ENCODE peak calls at places on chromosomes 13 and 19, in seven cellular contexts. One of them, this sample, is unnamed.

GRCh38 chr13:114118763-114119123 is 13.7 kb downstream of the RASA3 start:
- DNase-seq in astrocyte of the spinal cord: peak; percentile 71
- DNase-seq in heart right ventricle: no peak
- DNase-seq in NCI-H1694: no peak
- DNase-seq in NCI-H2081: no peak
- DNase-seq in ascending aorta: no peak
- DNase-seq in stimulated activated CD4-positive, alpha-beta T cell treated with anti-CD3 and anti-CD28 coated beads, Interleukin-4, amount 100 ng/mL, for 48 hours: no peak
- DNase-seq in this sample: no peak

GRCh38 chr19:57559008-57559403 is 657 bp downstream of the ZNF550 start:
- DNase-seq in heart right ventricle: peak; percentile 18
- DNase-seq in NCI-H1694: no peak
- DNase-seq in stimulated activated CD4-positive, alpha-beta T cell treated with anti-CD3 and anti-CD28 coated beads, Interleukin-4, amount 100 ng/mL, for 48 hours: no peak
- DNase-seq in ascending aorta: no peak
- DNase-seq in NCI-H2081: no peak
- DNase-seq in astrocyte of the spinal cord: no peak
- DNase-seq in this sample: peak; percentile 24

GRCh38 chr13:33637978-33638743 is 179.8 kb upstream of the RFC3 start:
- DNase-seq in NCI-H1694: no peak
- DNase-seq in NCI-H2081: no peak
- DNase-seq in ascending aorta: no peak
- DNase-seq in stimulated activated CD4-positive, alpha-beta T cell treated with anti-CD3 and anti-CD28 coated beads, Interleukin-4, amount 100 ng/mL, for 48 hours: no peak
- DNase-seq in astrocyte of the spinal cord: no peak
- DNase-seq in heart right ventricle: no peak
- DNase-seq in this sample: no peak

GRCh38 chr19:57389730-57390598 is at the start of gene ZNF548:
- DNase-seq in astrocyte of the spinal cord: peak; percentile 99
- DNase-seq in ascending aorta: peak; percentile 99
- DNase-seq in NCI-H2081: peak; percentile 95
- DNase-seq in stimulated activated CD4-positive, alpha-beta T cell treated with anti-CD3 and anti-CD28 coated beads, Interleukin-4, amount 100 ng/mL, for 48 hours: peak; percentile 94
- DNase-seq in heart right ventricle: peak; percentile 95
- DNase-seq in NCI-H1694: peak; percentile 97
- DNase-seq in this sample: peak; percentile 96

GRCh38 chr13:33869005-33869404 is 51.1 kb downstream of the RFC3 start:
- DNase-seq in stimulated activated CD4-positive, alpha-beta T cell treated with anti-CD3 and anti-CD28 coated beads, Interleukin-4, amount 100 ng/mL, for 48 hours: no peak
- DNase-seq in heart right ventricle: no peak
- DNase-seq in NCI-H2081: no peak
- DNase-seq in ascending aorta: no peak
- DNase-seq in astrocyte of the spinal cord: no peak
- DNase-seq in NCI-H1694: no peak
- DNase-seq in this sample: no peak

GRCh38 chr19:48396010-48396870 is 2.8 kb downstream of the GRIN2D start:
- DNase-seq in ascending aorta: no peak
- DNase-seq in NCI-H1694: no peak
- DNase-seq in astrocyte of the spinal cord: no peak
- DNase-seq in heart right ventricle: no peak
- DNase-seq in stimulated activated CD4-positive, alpha-beta T cell treated with anti-CD3 and anti-CD28 coated beads, Interleukin-4, amount 100 ng/mL, for 48 hours: no peak
- DNase-seq in NCI-H2081: no peak
- DNase-seq in this sample: no peak

GRCh38 chr13:49540552-49540951 is 44.8 kb downstream of the PHF11 start:
- DNase-seq in NCI-H2081: no peak
- DNase-seq in stimulated activated CD4-positive, alpha-beta T cell treated with anti-CD3 and anti-CD28 coated beads, Interleukin-4, amount 100 ng/mL, for 48 hours: no peak
- DNase-seq in ascending aorta: no peak
- DNase-seq in heart right ventricle: no peak
- DNase-seq in astrocyte of the spinal cord: peak; percentile 44
- DNase-seq in NCI-H1694: no peak
- DNase-seq in this sample: no peak

GRCh38 chr19:9913237-9914000 is 22.9 kb downstream of the OLFM2 start:
- DNase-seq in NCI-H2081: no peak
- DNase-seq in NCI-H1694: no peak
- DNase-seq in stimulated activated CD4-positive, alpha-beta T cell treated with anti-CD3 and anti-CD28 coated beads, Interleukin-4, amount 100 ng/mL, for 48 hours: no peak
- DNase-seq in heart right ventricle: no peak
- DNase-seq in astrocyte of the spinal cord: no peak
- DNase-seq in ascending aorta: no peak
- DNase-seq in this sample: no peak

GRCh38 chr19:58181902-58182576 is 822 bp upstream of the ZNF274 start:
- DNase-seq in NCI-H1694: peak; percentile 31
- DNase-seq in astrocyte of the spinal cord: no peak
- DNase-seq in ascending aorta: no peak
- DNase-seq in NCI-H2081: peak; percentile 38
- DNase-seq in heart right ventricle: peak; percentile 30
- DNase-seq in stimulated activated CD4-positive, alpha-beta T cell treated with anti-CD3 and anti-CD28 coated beads, Interleukin-4, amount 100 ng/mL, for 48 hours: peak; percentile 56
- DNase-seq in this sample: no peak

GRCh38 chr13:40083841-40084240 is 428.4 kb downstream of the COG6 start:
- DNase-seq in heart right ventricle: no peak
- DNase-seq in ascending aorta: peak; percentile 3
- DNase-seq in stimulated activated CD4-positive, alpha-beta T cell treated with anti-CD3 and anti-CD28 coated beads, Interleukin-4, amount 100 ng/mL, for 48 hours: no peak
- DNase-seq in NCI-H1694: no peak
- DNase-seq in NCI-H2081: no peak
- DNase-seq in astrocyte of the spinal cord: no peak
- DNase-seq in this sample: no peak

GRCh38 chr19:27776020-27776419 is 1436.9 kb downstream of the UQCRFS1 start:
- DNase-seq in ascending aorta: no peak
- DNase-seq in heart right ventricle: no peak
- DNase-seq in astrocyte of the spinal cord: peak; percentile 15
- DNase-seq in NCI-H1694: peak; percentile 17
- DNase-seq in stimulated activated CD4-positive, alpha-beta T cell treated with anti-CD3 and anti-CD28 coated beads, Interleukin-4, amount 100 ng/mL, for 48 hours: no peak
- DNase-seq in NCI-H2081: no peak
- DNase-seq in this sample: no peak

GRCh38 chr19:54485846-54486245 is 12.8 kb upstream of the CDC42EP5 start:
- DNase-seq in heart right ventricle: no peak
- DNase-seq in astrocyte of the spinal cord: peak; percentile 10
- DNase-seq in ascending aorta: no peak
- DNase-seq in NCI-H2081: no peak
- DNase-seq in stimulated activated CD4-positive, alpha-beta T cell treated with anti-CD3 and anti-CD28 coated beads, Interleukin-4, amount 100 ng/mL, for 48 hours: no peak
- DNase-seq in NCI-H1694: no peak
- DNase-seq in this sample: no peak

GRCh38 chr19:18219911-18220631 is 6.2 kb downstream of the PDE4C start:
- DNase-seq in ascending aorta: no peak
- DNase-seq in heart right ventricle: no peak
- DNase-seq in NCI-H1694: no peak
- DNase-seq in astrocyte of the spinal cord: no peak
- DNase-seq in NCI-H2081: no peak
- DNase-seq in stimulated activated CD4-positive, alpha-beta T cell treated with anti-CD3 and anti-CD28 coated beads, Interleukin-4, amount 100 ng/mL, for 48 hours: no peak
- DNase-seq in this sample: no peak

GRCh38 chr13:29801737-29802305 is 48.6 kb downstream of the UBL3 start:
- DNase-seq in stimulated activated CD4-positive, alpha-beta T cell treated with anti-CD3 and anti-CD28 coated beads, Interleukin-4, amount 100 ng/mL, for 48 hours: no peak
- DNase-seq in NCI-H2081: no peak
- DNase-seq in ascending aorta: no peak
- DNase-seq in heart right ventricle: no peak
- DNase-seq in NCI-H1694: no peak
- DNase-seq in astrocyte of the spinal cord: no peak
- DNase-seq in this sample: no peak

GRCh38 chr13:68808456-68808855 is 1299.2 kb upstream of the ATXN8OS start:
- DNase-seq in NCI-H1694: no peak
- DNase-seq in NCI-H2081: no peak
- DNase-seq in ascending aorta: no peak
- DNase-seq in astrocyte of the spinal cord: peak; percentile 74
- DNase-seq in heart right ventricle: no peak
- DNase-seq in stimulated activated CD4-positive, alpha-beta T cell treated with anti-CD3 and anti-CD28 coated beads, Interleukin-4, amount 100 ng/mL, for 48 hours: no peak
- DNase-seq in this sample: no peak

GRCh38 chr13:63041640-63042414 is 1626.2 kb upstream of the PCDH20 start:
- DNase-seq in ascending aorta: no peak
- DNase-seq in astrocyte of the spinal cord: no peak
- DNase-seq in heart right ventricle: no peak
- DNase-seq in NCI-H1694: no peak
- DNase-seq in NCI-H2081: no peak
- DNase-seq in stimulated activated CD4-positive, alpha-beta T cell treated with anti-CD3 and anti-CD28 coated beads, Interleukin-4, amount 100 ng/mL, for 48 hours: no peak
- DNase-seq in this sample: no peak

GRCh38 chr13:110233181-110233641 is 73.7 kb downstream of the COL4A1 start:
- DNase-seq in NCI-H2081: no peak
- DNase-seq in heart right ventricle: peak; percentile 29
- DNase-seq in ascending aorta: peak; percentile 86
- DNase-seq in stimulated activated CD4-positive, alpha-beta T cell treated with anti-CD3 and anti-CD28 coated beads, Interleukin-4, amount 100 ng/mL, for 48 hours: no peak
- DNase-seq in astrocyte of the spinal cord: peak; percentile 66
- DNase-seq in NCI-H1694: no peak
- DNase-seq in this sample: no peak

GRCh38 chr19:58037927-58038687 is 4.3 kb downstream of the ZSCAN1 start:
- DNase-seq in NCI-H1694: no peak
- DNase-seq in ascending aorta: no peak
- DNase-seq in heart right ventricle: peak; percentile 42
- DNase-seq in astrocyte of the spinal cord: no peak
- DNase-seq in stimulated activated CD4-positive, alpha-beta T cell treated with anti-CD3 and anti-CD28 coated beads, Interleukin-4, amount 100 ng/mL, for 48 hours: no peak
- DNase-seq in NCI-H2081: no peak
- DNase-seq in this sample: no peak

GRCh38 chr13:20043207-20043925 is 84.8 kb downstream of the ZMYM2 start:
- DNase-seq in astrocyte of the spinal cord: no peak
- DNase-seq in stimulated activated CD4-positive, alpha-beta T cell treated with anti-CD3 and anti-CD28 coated beads, Interleukin-4, amount 100 ng/mL, for 48 hours: no peak
- DNase-seq in ascending aorta: no peak
- DNase-seq in NCI-H2081: no peak
- DNase-seq in heart right ventricle: no peak
- DNase-seq in NCI-H1694: no peak
- DNase-seq in this sample: no peak

GRCh38 chr13:97307882-97308624 is 85.9 kb downstream of the MBNL2 start:
- DNase-seq in NCI-H2081: no peak
- DNase-seq in ascending aorta: no peak
- DNase-seq in NCI-H1694: no peak
- DNase-seq in heart right ventricle: peak; percentile 48
- DNase-seq in stimulated activated CD4-positive, alpha-beta T cell treated with anti-CD3 and anti-CD28 coated beads, Interleukin-4, amount 100 ng/mL, for 48 hours: no peak
- DNase-seq in astrocyte of the spinal cord: peak; percentile 74
- DNase-seq in this sample: no peak

GRCh38 chr19:52248256-52248655 is 21.1 kb upstream of the ZNF766 start:
- DNase-seq in heart right ventricle: peak; percentile 31
- DNase-seq in NCI-H1694: no peak
- DNase-seq in astrocyte of the spinal cord: no peak
- DNase-seq in ascending aorta: no peak
- DNase-seq in stimulated activated CD4-positive, alpha-beta T cell treated with anti-CD3 and anti-CD28 coated beads, Interleukin-4, amount 100 ng/mL, for 48 hours: peak; percentile 43
- DNase-seq in NCI-H2081: peak; percentile 13
- DNase-seq in this sample: no peak

GRCh38 chr13:79481685-79482052 is 714 bp downstream of the NDFIP2 start:
- DNase-seq in ascending aorta: no peak
- DNase-seq in astrocyte of the spinal cord: no peak
- DNase-seq in heart right ventricle: no peak
- DNase-seq in NCI-H1694: no peak
- DNase-seq in NCI-H2081: no peak
- DNase-seq in stimulated activated CD4-positive, alpha-beta T cell treated with anti-CD3 and anti-CD28 coated beads, Interleukin-4, amount 100 ng/mL, for 48 hours: peak; percentile 61
- DNase-seq in this sample: no peak

GRCh38 chr19:30073152-30074000 is 131.3 kb downstream of the URI1 start:
- DNase-seq in stimulated activated CD4-positive, alpha-beta T cell treated with anti-CD3 and anti-CD28 coated beads, Interleukin-4, amount 100 ng/mL, for 48 hours: no peak
- DNase-seq in heart right ventricle: no peak
- DNase-seq in NCI-H2081: no peak
- DNase-seq in ascending aorta: peak; percentile 54
- DNase-seq in NCI-H1694: no peak
- DNase-seq in astrocyte of the spinal cord: no peak
- DNase-seq in this sample: no peak

GRCh38 chr19:15161028-15161984 is 39.5 kb downstream of the NOTCH3 start:
- DNase-seq in ascending aorta: no peak
- DNase-seq in astrocyte of the spinal cord: no peak
- DNase-seq in heart right ventricle: no peak
- DNase-seq in NCI-H2081: peak; percentile 17
- DNase-seq in NCI-H1694: peak; percentile 46
- DNase-seq in stimulated activated CD4-positive, alpha-beta T cell treated with anti-CD3 and anti-CD28 coated beads, Interleukin-4, amount 100 ng/mL, for 48 hours: no peak
- DNase-seq in this sample: no peak

GRCh38 chr13:24618219-24618955 is 61.8 kb upstream of the ATP12A start:
- DNase-seq in astrocyte of the spinal cord: no peak
- DNase-seq in heart right ventricle: no peak
- DNase-seq in NCI-H2081: no peak
- DNase-seq in stimulated activated CD4-positive, alpha-beta T cell treated with anti-CD3 and anti-CD28 coated beads, Interleukin-4, amount 100 ng/mL, for 48 hours: peak; percentile 50
- DNase-seq in ascending aorta: no peak
- DNase-seq in NCI-H1694: no peak
- DNase-seq in this sample: no peak

GRCh38 chr19:16429066-16429758 is 42.6 kb downstream of the EPS15L1 start:
- DNase-seq in astrocyte of the spinal cord: no peak
- DNase-seq in ascending aorta: peak; percentile 62
- DNase-seq in NCI-H2081: peak; percentile 22
- DNase-seq in stimulated activated CD4-positive, alpha-beta T cell treated with anti-CD3 and anti-CD28 coated beads, Interleukin-4, amount 100 ng/mL, for 48 hours: no peak
- DNase-seq in heart right ventricle: peak; percentile 79
- DNase-seq in NCI-H1694: peak; percentile 57
- DNase-seq in this sample: no peak

GRCh38 chr19:29328586-29328985 is 115.6 kb upstream of the UQCRFS1 start:
- DNase-seq in ascending aorta: no peak
- DNase-seq in heart right ventricle: no peak
- DNase-seq in NCI-H1694: no peak
- DNase-seq in NCI-H2081: no peak
- DNase-seq in stimulated activated CD4-positive, alpha-beta T cell treated with anti-CD3 and anti-CD28 coated beads, Interleukin-4, amount 100 ng/mL, for 48 hours: no peak
- DNase-seq in astrocyte of the spinal cord: no peak
- DNase-seq in this sample: no peak

GRCh38 chr13:110520431-110521295 is 40.9 kb downstream of the RAB20 start:
- DNase-seq in stimulated activated CD4-positive, alpha-beta T cell treated with anti-CD3 and anti-CD28 coated beads, Interleukin-4, amount 100 ng/mL, for 48 hours: no peak
- DNase-seq in NCI-H2081: no peak
- DNase-seq in NCI-H1694: no peak
- DNase-seq in ascending aorta: peak; percentile 95
- DNase-seq in heart right ventricle: peak; percentile 71
- DNase-seq in astrocyte of the spinal cord: peak; percentile 76
- DNase-seq in this sample: no peak

GRCh38 chr13:68304287-68304893 is 1074.3 kb upstream of the PCDH9 start:
- DNase-seq in stimulated activated CD4-positive, alpha-beta T cell treated with anti-CD3 and anti-CD28 coated beads, Interleukin-4, amount 100 ng/mL, for 48 hours: no peak
- DNase-seq in astrocyte of the spinal cord: peak; percentile 50
- DNase-seq in NCI-H1694: peak; percentile 1
- DNase-seq in heart right ventricle: no peak
- DNase-seq in ascending aorta: no peak
- DNase-seq in NCI-H2081: peak; percentile 48
- DNase-seq in this sample: peak; percentile 38

GRCh38 chr13:39259371-39259770 is 221.1 kb downstream of the NHLRC3 start:
- DNase-seq in ascending aorta: no peak
- DNase-seq in heart right ventricle: no peak
- DNase-seq in NCI-H1694: no peak
- DNase-seq in stimulated activated CD4-positive, alpha-beta T cell treated with anti-CD3 and anti-CD28 coated beads, Interleukin-4, amount 100 ng/mL, for 48 hours: no peak
- DNase-seq in astrocyte of the spinal cord: no peak
- DNase-seq in NCI-H2081: no peak
- DNase-seq in this sample: no peak

GRCh38 chr13:111957913-111958450 is 109.0 kb upstream of the SOX1 start:
- DNase-seq in NCI-H2081: no peak
- DNase-seq in stimulated activated CD4-positive, alpha-beta T cell treated with anti-CD3 and anti-CD28 coated beads, Interleukin-4, amount 100 ng/mL, for 48 hours: no peak
- DNase-seq in NCI-H1694: no peak
- DNase-seq in astrocyte of the spinal cord: no peak
- DNase-seq in heart right ventricle: no peak
- DNase-seq in ascending aorta: no peak
- DNase-seq in this sample: no peak